ENCODE peak calls at places on chromosomes 6 and 20, in six cellular contexts. C is HCT116, S is GM23338, Z is transverse colon, O is stomach, Q is GM12878. A is an unnamed sample.

GRCh38 chr6:156953478-156954146 is 176.4 kb downstream of the ARID1B start:
- DNase-seq in C (peak), S (peak), Z (no peak), O (no peak), Q (no peak), A (no peak)

GRCh38 chr6:149723771-149724417 is 6.0 kb upstream of the LATS1 start:
- DNase-seq in C (peak), S (peak), Z (peak), O (peak), Q (no peak), A (no peak)

GRCh38 chr6:149499066-149499465 is 14.3 kb upstream of the ZC3H12D start:
- DNase-seq in C (no peak), S (no peak), Z (no peak), O (no peak), Q (no peak), A (no peak)

GRCh38 chr20:47524385-47524784 is 22.7 kb downstream of the NCOA3 start:
- DNase-seq in C (no peak), S (no peak), Z (no peak), O (no peak), Q (no peak), A (no peak)

GRCh38 chr6:32127409-32127716 is 683 bp downstream of the ATF6B start:
- DNase-seq in C (no peak), S (no peak), Z (no peak), O (no peak), Q (no peak), A (no peak)

GRCh38 chr6:85135376-85136094 is 314.3 kb upstream of the NT5E start:
- DNase-seq in C (no peak), S (no peak), Z (no peak), O (no peak), Q (no peak), A (no peak)

GRCh38 chr20:15060265-15061060 is 723.1 kb upstream of the FLRT3 start:
- DNase-seq in C (no peak), S (no peak), Z (no peak), O (no peak), Q (no peak), A (no peak)

GRCh38 chr6:105108631-105109262 is 71.1 kb downstream of the POPDC3 start:
- DNase-seq in C (no peak), S (no peak), Z (no peak), O (no peak), Q (no peak), A (no peak)

GRCh38 chr6:124028117-124028516 is 224.5 kb downstream of the NKAIN2 start:
- DNase-seq in C (no peak), S (no peak), Z (no peak), O (no peak), Q (no peak), A (no peak)

GRCh38 chr6:133092771-133093170 is 148.4 kb upstream of the EYA4 start:
- DNase-seq in C (no peak), S (no peak), Z (no peak), O (no peak), Q (no peak), A (no peak)

GRCh38 chr20:22789661-22790060 is 205.3 kb upstream of the FOXA2 start:
- DNase-seq in C (no peak), S (no peak), Z (no peak), O (no peak), Q (no peak), A (no peak)

GRCh38 chr6:29499704-29500103 is 11.9 kb upstream of the MAS1L start:
- DNase-seq in C (no peak), S (no peak), Z (no peak), O (no peak), Q (no peak), A (no peak)

GRCh38 chr20:57743450-57744095 is 33.8 kb upstream of the PMEPA1 start:
- DNase-seq in C (no peak), S (no peak), Z (peak), O (no peak), Q (no peak), A (peak)

GRCh38 chr20:47204008-47204745 is 152.3 kb downstream of the ZMYND8 start:
- DNase-seq in C (peak), S (no peak), Z (no peak), O (peak), Q (no peak), A (no peak)

GRCh38 chr6:64985726-64986125 is 721.3 kb downstream of the EYS start:
- DNase-seq in C (no peak), S (no peak), Z (no peak), O (no peak), Q (no peak), A (no peak)

GRCh38 chr20:21437248-21437647 is 39.9 kb upstream of the NKX2-4 start:
- DNase-seq in C (no peak), S (no peak), Z (no peak), O (no peak), Q (no peak), A (no peak)

GRCh38 chr20:14764511-14765369 is 427.3 kb upstream of the FLRT3 start:
- DNase-seq in C (no peak), S (no peak), Z (peak), O (peak), Q (no peak), A (no peak)

GRCh38 chr6:165605182-165605875 is 57.7 kb downstream of the PDE10A start:
- DNase-seq in C (no peak), S (no peak), Z (no peak), O (no peak), Q (no peak), A (no peak)

GRCh38 chr6:3723251-3723650 is 28.3 kb downstream of the PXDC1 start:
- DNase-seq in C (no peak), S (no peak), Z (no peak), O (no peak), Q (no peak), A (no peak)

GRCh38 chr20:3251806-3252205 is 12.8 kb upstream of the SLC4A11 start:
- DNase-seq in C (no peak), S (no peak), Z (no peak), O (peak), Q (no peak), A (no peak)

GRCh38 chr20:22904905-22905304 is 130.2 kb upstream of the SSTR4 start:
- DNase-seq in C (no peak), S (no peak), Z (no peak), O (no peak), Q (no peak), A (no peak)

GRCh38 chr6:133887478-133887877 is 1.4 kb upstream of the TCF21 start:
- DNase-seq in C (no peak), S (no peak), Z (no peak), O (no peak), Q (no peak), A (no peak)

GRCh38 chr20:36572701-36573102 is 695 bp upstream of the TGIF2 start:
- DNase-seq in C (no peak), S (peak), Z (peak), O (peak), Q (no peak), A (no peak)

GRCh38 chr6:36216559-36216958 is 20.0 kb downstream of the BRPF3 start:
- DNase-seq in C (no peak), S (no peak), Z (peak), O (no peak), Q (no peak), A (no peak)

GRCh38 chr6:85428486-85428885 is 21.4 kb upstream of the NT5E start:
- DNase-seq in C (no peak), S (no peak), Z (no peak), O (no peak), Q (no peak), A (no peak)

GRCh38 chr6:90274481-90275030 is 22.1 kb downstream of the BACH2 start:
- DNase-seq in C (no peak), S (peak), Z (peak), O (peak), Q (no peak), A (no peak)

GRCh38 chr20:1876217-1876921 is 18.8 kb upstream of the SIRPA start:
- DNase-seq in C (no peak), S (no peak), Z (no peak), O (no peak), Q (no peak), A (no peak)

GRCh38 chr6:3798211-3798909 is 46.8 kb upstream of the PXDC1 start:
- DNase-seq in C (no peak), S (no peak), Z (no peak), O (no peak), Q (no peak), A (no peak)

GRCh38 chr6:100998111-100998510 is 117.0 kb upstream of the ASCC3 start:
- DNase-seq in C (no peak), S (no peak), Z (no peak), O (no peak), Q (no peak), A (no peak)

GRCh38 chr20:33516882-33517281 is 27.0 kb downstream of the CBFA2T2 start:
- DNase-seq in C (no peak), S (no peak), Z (no peak), O (no peak), Q (no peak), A (no peak)

GRCh38 chr6:2909718-2910117 is 6.6 kb upstream of the SERPINB9 start:
- DNase-seq in C (no peak), S (no peak), Z (no peak), O (no peak), Q (no peak), A (no peak)

GRCh38 chr20:43511879-43512278 is 4.4 kb downstream of the L3MBTL1 start:
- DNase-seq in C (no peak), S (no peak), Z (no peak), O (no peak), Q (no peak), A (no peak)

GRCh38 chr20:43516251-43516824 is 8.8 kb downstream of the L3MBTL1 start:
- DNase-seq in C (no peak), S (no peak), Z (no peak), O (no peak), Q (no peak), A (no peak)

GRCh38 chr20:43513298-43514061 is 6.0 kb downstream of the L3MBTL1 start:
- DNase-seq in C (no peak), S (no peak), Z (no peak), O (no peak), Q (no peak), A (no peak)

GRCh38 chr20:43515628-43516027 is 8.1 kb downstream of the L3MBTL1 start:
- DNase-seq in C (no peak), S (no peak), Z (no peak), O (no peak), Q (no peak), A (no peak)

DNA sequence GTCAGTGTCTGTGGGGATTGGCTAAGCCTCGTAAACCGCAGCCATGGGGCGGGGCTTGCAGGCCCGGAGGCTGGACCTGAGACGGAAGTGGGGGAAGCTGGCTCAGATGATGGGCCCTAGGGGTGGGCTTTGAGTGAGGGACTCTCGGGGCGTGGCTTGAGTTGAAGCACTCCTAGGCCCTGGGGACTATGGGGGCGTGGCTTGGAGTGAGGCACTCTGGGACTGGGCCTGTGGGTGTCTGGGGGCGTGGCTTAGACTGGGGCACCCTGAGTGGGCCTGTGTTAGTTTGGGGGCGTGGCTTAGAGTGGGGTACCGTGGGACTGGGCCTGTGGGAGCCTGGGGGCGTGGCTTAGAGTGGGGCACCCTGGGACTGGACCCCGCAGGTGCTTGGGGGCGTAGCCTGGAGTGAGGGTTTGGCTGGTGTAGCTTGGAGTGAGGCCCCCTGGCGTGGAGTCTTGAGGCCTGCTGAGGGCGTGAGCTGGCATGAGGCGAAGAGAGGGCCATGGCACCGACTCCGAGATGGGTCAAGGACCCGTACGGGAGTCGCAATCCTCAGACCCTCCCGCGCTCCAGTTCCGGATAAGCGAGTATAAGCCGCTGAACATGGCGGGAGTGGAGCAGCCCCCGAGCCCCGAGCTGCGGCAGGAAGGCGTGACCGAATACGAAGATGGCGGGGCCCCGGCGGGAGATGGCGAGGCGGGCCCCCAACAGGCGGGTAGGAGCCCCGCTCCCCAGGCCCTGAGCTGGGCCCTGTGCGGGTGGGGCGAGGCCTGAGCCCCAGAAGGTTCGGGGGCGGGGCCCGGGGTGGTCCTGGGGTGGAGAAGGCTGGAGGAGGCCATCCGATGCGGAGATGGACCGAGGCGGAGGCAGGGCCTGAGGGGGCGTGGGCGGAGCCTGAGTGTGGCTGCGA is 6.8 kb downstream of the L3MBTL1 start:
- DNase-seq in C (peak), S (peak), Z (peak), O (peak), Q (peak), A (peak)
- TF ChIP-seq POLR2AphosphoS5 in C (peak), S (peak), Z (no peak), O (no peak), Q (peak), A (peak)

GRCh38 chr6:167565388-167565787 is 240.5 kb downstream of the TTLL2 start:
- DNase-seq in C (no peak), S (no peak), Z (no peak), O (no peak), Q (no peak), A (peak)
- H3K27ac ChIP-seq in C (no peak), S (no peak), Z (no peak), O (no peak), Q (no peak), A (no peak)

DNA sequence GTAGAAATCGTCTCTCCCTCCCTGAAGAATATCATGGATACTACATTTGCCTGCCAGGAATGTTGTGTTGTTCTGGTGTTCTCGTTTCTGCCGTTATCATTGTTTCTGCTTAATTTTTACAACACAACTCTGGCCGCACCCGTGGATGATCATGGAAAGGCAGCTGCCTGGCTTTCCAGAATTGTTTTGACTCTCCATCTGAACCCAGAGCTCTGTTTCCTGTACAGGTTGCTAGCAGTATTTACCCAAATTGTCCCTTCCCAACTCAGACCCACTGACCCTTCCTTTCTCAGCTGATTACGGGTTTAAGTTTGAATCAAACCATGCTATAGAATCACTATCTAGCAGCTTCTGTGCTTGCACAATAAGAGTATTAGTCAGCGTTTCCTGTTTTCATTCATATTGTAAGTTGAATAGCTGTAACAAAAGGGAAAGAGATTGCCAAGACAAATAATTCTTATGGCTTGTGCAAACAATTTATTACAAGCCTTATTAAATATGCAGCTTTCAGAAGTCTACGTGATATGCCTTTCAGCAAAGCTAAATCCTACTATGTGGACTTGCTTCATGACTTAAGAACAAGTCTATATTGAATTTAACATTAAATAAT is 139.0 kb downstream of the MTHFD1L start:
- DNase-seq in C (no peak), S (no peak), Z (no peak), O (no peak), Q (no peak), A (no peak)
- TF ChIP-seq POLR2AphosphoS5 in C (no peak), S (no peak), Z (peak), O (no peak), Q (no peak), A (peak)

GRCh38 chr6:33305052-33305451 is 6.3 kb upstream of the RGL2 start:
- DNase-seq in C (no peak), S (no peak), Z (no peak), O (no peak), Q (no peak), A (no peak)
- H3K27ac ChIP-seq in C (no peak), S (no peak), Z (no peak), O (no peak), Q (no peak), A (no peak)

DNA sequence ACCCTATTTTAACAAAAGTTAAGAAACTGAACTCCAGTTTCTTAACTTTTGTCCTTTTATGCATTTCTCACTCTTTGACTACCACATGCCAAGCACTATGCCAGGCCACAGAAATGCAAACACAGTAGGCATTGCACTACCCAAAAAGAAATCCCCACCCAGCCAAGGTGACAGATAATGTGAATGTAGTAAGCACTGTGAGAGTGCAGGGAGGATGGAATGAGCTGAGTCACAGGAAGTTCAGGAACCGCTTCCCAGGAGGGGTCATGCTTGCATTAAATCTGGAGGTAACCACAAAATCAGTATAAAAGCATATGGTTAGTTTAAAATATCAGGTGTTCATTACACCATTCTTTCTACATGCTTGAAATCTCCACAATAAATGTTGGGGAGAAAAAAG is 20.1 kb upstream of the FAM83C start:
- DNase-seq in C (peak), S (peak), Z (no peak), O (no peak), Q (peak), A (no peak)
- TF ChIP-seq POLR2AphosphoS5 in C (peak), S (no peak), Z (no peak), O (no peak), Q (no peak), A (no peak)

DNA sequence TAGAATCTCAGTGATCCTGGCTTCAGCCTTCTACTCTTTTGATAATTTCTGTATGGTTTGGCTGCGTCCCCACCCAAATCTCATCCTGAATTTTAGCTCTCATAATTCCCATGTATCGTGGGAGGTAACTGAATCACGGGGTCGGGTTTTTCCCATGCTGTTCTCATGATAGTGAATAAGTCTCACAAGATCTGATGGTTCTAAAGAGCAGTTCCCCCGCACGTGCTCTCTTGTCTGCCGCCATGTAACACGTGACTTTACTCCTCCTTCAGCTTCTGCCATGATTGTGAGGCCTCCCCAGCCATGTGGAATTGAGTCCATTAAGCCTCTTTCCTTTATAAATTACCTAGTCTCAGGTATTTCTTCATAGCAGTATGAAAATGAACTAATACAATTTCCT is 507.2 kb downstream of the CDH26 start:
- DNase-seq in C (no peak), S (no peak), Z (no peak), O (no peak), Q (no peak), A (no peak)
- H3K27ac ChIP-seq in C (no peak), S (no peak), Z (no peak), O (no peak), Q (no peak), A (no peak)

DNA sequence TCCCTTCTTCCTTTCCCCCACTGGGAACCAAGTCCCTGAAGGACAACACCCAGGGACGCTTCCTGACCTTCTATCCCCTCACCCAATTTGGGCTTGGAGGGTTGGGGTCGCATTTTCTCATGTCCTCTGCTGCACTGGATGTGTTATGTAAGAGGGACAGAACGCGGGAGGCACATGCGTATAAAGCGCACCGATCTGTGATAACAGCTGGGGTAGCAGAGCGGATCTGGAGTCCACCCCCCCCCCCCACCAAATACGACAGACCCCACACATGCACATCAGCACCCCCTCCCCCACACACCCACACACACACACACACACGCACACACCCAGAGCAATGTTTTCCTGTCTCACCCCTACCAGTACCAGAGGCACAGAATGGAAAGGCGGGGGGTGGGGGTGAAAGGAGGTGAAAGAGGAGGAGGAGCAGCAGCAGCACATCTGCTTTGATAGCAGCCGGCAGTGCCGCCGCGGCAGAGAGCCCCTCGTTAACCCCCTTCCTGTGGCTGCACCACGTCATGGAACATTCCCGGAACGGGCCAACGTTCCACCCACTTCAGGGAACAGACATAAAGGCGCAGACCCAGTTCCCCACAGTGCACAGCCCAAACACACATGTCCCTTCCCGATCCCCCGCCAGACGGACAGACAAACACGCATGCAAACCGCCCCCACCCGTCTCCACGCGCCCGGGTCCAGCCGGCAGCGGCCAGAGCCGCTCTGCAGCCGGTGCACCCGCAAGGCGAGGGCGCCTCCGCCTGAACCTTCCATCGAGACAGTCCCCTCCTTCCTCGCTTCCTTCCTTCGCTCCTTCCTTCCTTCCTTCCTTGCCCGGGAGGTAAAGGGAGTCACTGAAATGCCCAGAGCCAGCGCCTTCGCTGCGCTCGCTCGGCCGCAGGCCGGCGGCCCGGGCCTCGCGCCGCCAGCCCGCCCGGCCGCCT is 580 bp downstream of the HIVEP2 start:
- DNase-seq in C (peak), S (peak), Z (peak), O (peak), Q (no peak), A (peak)
- TF ChIP-seq POLR2AphosphoS5 in C (peak), S (no peak), Z (peak), O (peak), Q (peak), A (peak)